ENCODE peak calls at places on chromosomes 2 and 18, in nine cellular contexts. D, S, J, F, A, Z, X, H and Y are unnamed samples.

GRCh38 chr2:65227035-65227470 is 578 bp upstream of the ACTR2 start:
- DNase-seq in F (no peak), D (no peak), X (no peak), J (no peak), S (peak; percentile 26), Z (peak; percentile 41), A (peak; percentile 50), H (no peak), Y (peak; percentile 14)

GRCh38 chr2:120552079-120552478 is 183.6 kb upstream of the GLI2 start:
- DNase-seq in F (no peak), H (no peak), X (no peak), A (no peak), Z (no peak), D (no peak), J (no peak), S (no peak), Y (no peak)

GRCh38 chr18:37846996-37847395 is 281.4 kb upstream of the CELF4 start:
- DNase-seq in X (no peak), Z (no peak), H (no peak), A (no peak), F (no peak), S (no peak), J (no peak), D (no peak), Y (no peak)

GRCh38 chr2:239873656-239874635 is 151.2 kb downstream of the NDUFA10 start:
- DNase-seq in F (no peak), S (no peak), A (peak; percentile 21), X (no peak), H (no peak), Z (no peak), J (no peak), D (no peak), Y (no peak)

GRCh38 chr2:241358470-241358869 is 2.4 kb downstream of the FARP2 start:
- DNase-seq in A (no peak), S (no peak), D (no peak), H (no peak), Z (peak; percentile 33), F (no peak), J (no peak), X (no peak), Y (no peak)

GRCh38 chr2:176567361-176567760 is 298.1 kb downstream of the MTX2 start:
- DNase-seq in Z (no peak), S (no peak), D (no peak), H (no peak), F (no peak), X (no peak), A (no peak), J (no peak), Y (no peak)

GRCh38 chr18:11851156-11852047 is at the start of gene CHMP1B:
- DNase-seq in H (peak; percentile 93), S (peak; percentile 99), J (peak; percentile 95), A (peak; percentile 98), X (peak; percentile 98), D (peak; percentile 94), Z (peak; percentile 99), F (peak; percentile 95), Y (peak; percentile 94)

GRCh38 chr2:213336253-213336770 is 52.0 kb downstream of the SPAG16 start:
- DNase-seq in H (no peak), J (no peak), A (no peak), F (no peak), Z (no peak), X (no peak), S (no peak), D (no peak), Y (no peak)

GRCh38 chr18:77566604-77567003 is 317.0 kb downstream of the GALR1 start:
- DNase-seq in F (no peak), Z (no peak), H (no peak), D (no peak), S (no peak), A (no peak), J (no peak), X (no peak), Y (no peak)

GRCh38 chr2:104378853-104379374 is 475.0 kb upstream of the POU3F3 start:
- DNase-seq in J (peak; percentile 23), H (no peak), Z (peak; percentile 12), A (no peak), S (no peak), X (peak; percentile 7), F (peak; percentile 14), D (peak; percentile 22), Y (peak; percentile 64)

GRCh38 chr18:22433960-22434359 is 16.2 kb upstream of the CTAGE1 start:
- DNase-seq in J (no peak), F (peak; percentile 63), A (no peak), D (no peak), S (peak; percentile 64), H (no peak), Z (no peak), X (no peak), Y (no peak)

GRCh38 chr2:203591642-203592041 is 56.5 kb upstream of the RAPH1 start:
- DNase-seq in Z (no peak), S (peak; percentile 48), X (no peak), A (no peak), F (peak; percentile 40), D (no peak), H (no peak), J (no peak), Y (no peak)

GRCh38 chr2:98459776-98460175 is 15.1 kb downstream of the INPP4A start:
- DNase-seq in Z (no peak), F (no peak), J (no peak), H (no peak), A (no peak), X (peak; percentile 15), D (no peak), S (peak; percentile 42), Y (no peak)

GRCh38 chr2:212898011-212898410 is 253.4 kb downstream of the IKZF2 start:
- DNase-seq in D (no peak), H (no peak), X (no peak), F (no peak), S (no peak), Z (no peak), J (no peak), A (no peak), Y (no peak)

GRCh38 chr2:209970271-209970670 is 32.2 kb upstream of the RPE start:
- DNase-seq in A (no peak), D (no peak), S (no peak), Z (no peak), H (no peak), X (no peak), F (no peak), J (no peak), Y (no peak)

GRCh38 chr2:43060435-43061016 is 165.9 kb downstream of the ZFP36L2 start:
- DNase-seq in S (no peak), Z (no peak), X (no peak), D (no peak), J (no peak), A (no peak), F (no peak), H (no peak), Y (no peak)

GRCh38 chr2:211468881-211469280 is 912.5 kb downstream of the CPS1 start:
- DNase-seq in H (no peak), S (no peak), X (no peak), Z (no peak), D (no peak), F (no peak), A (no peak), J (no peak), Y (no peak)

GRCh38 chr2:176642074-176642473 is 372.8 kb downstream of the MTX2 start:
- DNase-seq in J (no peak), A (no peak), S (peak; percentile 77), D (no peak), X (no peak), H (no peak), F (no peak), Z (no peak), Y (no peak)

GRCh38 chr2:160555420-160555819 is 61.8 kb upstream of the RBMS1 start:
- DNase-seq in J (no peak), X (no peak), H (no peak), A (no peak), Z (no peak), S (no peak), D (no peak), F (no peak), Y (no peak)

GRCh38 chr18:379665-380356 is 112.0 kb upstream of the THOC1 start:
- DNase-seq in J (no peak), A (peak; percentile 64), X (no peak), H (no peak), Z (no peak), D (no peak), F (no peak), S (no peak), Y (no peak)